ENCODE peak calls at places on chromosomes 6 and 20, in four cellular contexts. H is MM.1S, B is PC-9, Z is IMR-90. X is an unnamed sample.

GRCh38 chr6:72894091-72894490 is 272.2 kb downstream of the KCNQ5 start:
- DNase-seq in B (peak), H (no peak), Z (no peak), X (no peak)

GRCh38 chr6:148021135-148021534 is 321.5 kb upstream of the SASH1 start:
- DNase-seq in H (no peak), B (no peak), Z (no peak), X (no peak)

GRCh38 chr6:7904654-7905319 is 5.8 kb downstream of the TXNDC5 start:
- DNase-seq in Z (no peak), B (no peak), H (peak), X (no peak)

GRCh38 chr6:84635081-84635745 is 129.2 kb downstream of the TBX18 start:
- DNase-seq in B (peak), Z (peak), H (no peak), X (peak)

GRCh38 chr20:40510622-40511021 is 178.4 kb downstream of the MAFB start:
- DNase-seq in B (no peak), H (no peak), Z (no peak), X (no peak)

GRCh38 chr6:6841571-6841970 is 253.1 kb downstream of the LY86 start:
- DNase-seq in B (no peak), H (no peak), Z (no peak), X (no peak)

GRCh38 chr20:44683263-44684046 is 31.7 kb upstream of the CCN5 start:
- DNase-seq in B (peak), H (peak), Z (peak), X (no peak)

GRCh38 chr6:1952726-1953360 is 292.6 kb downstream of the GMDS start:
- DNase-seq in B (peak), H (no peak), Z (peak), X (peak)

GRCh38 chr6:246349-246748 is 45.9 kb upstream of the DUSP22 start:
- DNase-seq in Z (no peak), B (no peak), H (no peak), X (no peak)

GRCh38 chr6:81933089-81933488 is 180.6 kb upstream of the TENT5A start:
- DNase-seq in H (no peak), Z (no peak), B (no peak), X (no peak)

GRCh38 chr20:50567860-50568548 is 57.8 kb downstream of the PTPN1 start:
- DNase-seq in Z (no peak), H (no peak), B (no peak), X (no peak)

GRCh38 chr6:44043036-44043478 is 84.2 kb downstream of the MRPL14 start:
- DNase-seq in B (peak), Z (peak), H (no peak), X (no peak)

GRCh38 chr6:87661503-87661902 is 40.5 kb downstream of the AKIRIN2 start:
- DNase-seq in B (no peak), H (no peak), Z (peak), X (no peak)

GRCh38 chr6:4678506-4679300 is 97.5 kb upstream of the CDYL start:
- DNase-seq in Z (no peak), B (no peak), H (no peak), X (no peak)

GRCh38 chr6:54048782-54049181 is 62.5 kb upstream of the MLIP start:
- DNase-seq in B (no peak), H (no peak), Z (no peak), X (no peak)

GRCh38 chr6:125924169-125924568 is 32.4 kb upstream of the HINT3 start:
- DNase-seq in Z (no peak), H (no peak), B (peak), X (no peak)

GRCh38 chr6:43913388-43914271 is 143.6 kb downstream of the VEGFA start:
- DNase-seq in B (no peak), Z (peak), H (no peak), X (peak)

GRCh38 chr6:33872761-33873160 is 69.0 kb upstream of the MLN start:
- DNase-seq in B (no peak), Z (no peak), H (no peak), X (no peak)

GRCh38 chr6:157731221-157731620 is 91.8 kb upstream of the SNX9 start:
- DNase-seq in H (no peak), B (no peak), Z (no peak), X (no peak)

GRCh38 chr6:132456700-132457143 is 55.4 kb upstream of the MOXD1 start:
- DNase-seq in Z (no peak), H (peak), B (no peak), X (no peak)

GRCh38 chr20:58623579-58624473 is 27.3 kb upstream of the STX16 start:
- DNase-seq in Z (peak), B (peak), H (no peak), X (peak)

GRCh38 chr20:62902926-62903615 is 23.2 kb downstream of the DIDO1 start:
- DNase-seq in Z (peak), H (no peak), B (no peak), X (peak)

GRCh38 chr6:47105469-47106188 is 63.5 kb upstream of the ADGRF1 start:
- DNase-seq in Z (no peak), B (no peak), H (no peak), X (no peak)

GRCh38 chr6:44010411-44011349 is 116.6 kb downstream of the MRPL14 start:
- DNase-seq in H (no peak), B (peak), Z (peak), X (peak)

GRCh38 chr6:109788687-109789086 is 97.6 kb downstream of the FIG4 start:
- DNase-seq in Z (no peak), B (no peak), H (no peak), X (no peak)

GRCh38 chr6:137832110-137832509 is 34.9 kb upstream of the TNFAIP3 start:
- DNase-seq in Z (peak), H (no peak), B (peak), X (peak)

GRCh38 chr6:119204744-119205143 is 126.3 kb upstream of the FAM184A start:
- DNase-seq in H (no peak), B (no peak), Z (no peak), X (no peak)

GRCh38 chr6:163354779-163355431 is 59.6 kb upstream of the QKI start:
- DNase-seq in B (no peak), Z (peak), H (no peak), X (peak)

GRCh38 chr6:42318485-42318884 is 100.8 kb upstream of the MRPS10 start:
- DNase-seq in Z (no peak), H (no peak), B (no peak), X (no peak)

GRCh38 chr6:47669684-47670515 is 28.5 kb upstream of the ADGRF4 start:
- DNase-seq in H (no peak), B (no peak), Z (no peak), X (peak)

GRCh38 chr6:138555294-138555988 is 56.1 kb upstream of the NHSL1 start:
- DNase-seq in B (peak), H (no peak), Z (no peak), X (peak)

GRCh38 chr6:137823826-137824501 is 43.1 kb upstream of the TNFAIP3 start:
- DNase-seq in H (no peak), Z (peak), B (no peak), X (peak)

GRCh38 chr6:134145786-134146185 is 93.4 kb upstream of the SLC2A12 start:
- DNase-seq in Z (peak), H (no peak), B (no peak), X (peak)

GRCh38 chr6:69894578-69895347 is 28.4 kb downstream of the COL19A1 start:
- DNase-seq in Z (peak), H (peak), B (no peak), X (peak)

GRCh38 chr6:135995160-135995898 is 143.8 kb downstream of the PDE7B start:
- DNase-seq in B (no peak), Z (peak), H (no peak), X (peak)

GRCh38 chr6:38364775-38365174 is 275.0 kb downstream of the BTBD9 start:
- DNase-seq in H (no peak), Z (peak), B (no peak), X (no peak)

GRCh38 chr6:69796081-69796626 is 656 bp downstream of the LMBRD1 start:
- DNase-seq in B (peak), H (peak), Z (peak), X (peak)

GRCh38 chr20:32457476-32457986 is 99.4 kb downstream of the ASXL1 start:
- DNase-seq in B (no peak), H (peak), Z (peak), X (no peak)

GRCh38 chr20:32455901-32456701 is 98.0 kb downstream of the ASXL1 start:
- DNase-seq in H (no peak), B (no peak), Z (no peak), X (no peak)

GRCh38 chr20:32458061-32458836 is 100.1 kb downstream of the ASXL1 start:
- DNase-seq in H (no peak), B (no peak), Z (no peak), X (no peak)

GRCh38 chr20:32455171-32455900 is 97.2 kb downstream of the ASXL1 start:
- DNase-seq in H (no peak), Z (no peak), B (no peak), X (no peak)

GRCh38 chr20:32456869-32457421 is 98.8 kb downstream of the ASXL1 start:
- DNase-seq in B (no peak), H (peak), Z (peak), X (no peak)
- H3K27ac ChIP-seq in B (no peak), H (no peak), Z (peak), X (no peak)

GRCh38 chr6:150237626-150238025 is 94.8 kb downstream of the PPP1R14C start:
- DNase-seq in B (no peak), H (no peak), Z (no peak), X (no peak)

GRCh38 chr6:150238857-150239407 is 96.1 kb downstream of the PPP1R14C start:
- DNase-seq in B (no peak), H (no peak), Z (no peak), X (no peak)

GRCh38 chr6:150236114-150236513 is 93.3 kb downstream of the PPP1R14C start:
- DNase-seq in Z (no peak), H (no peak), B (no peak), X (no peak)

GRCh38 chr6:150236544-150236943 is 93.7 kb downstream of the PPP1R14C start:
- DNase-seq in Z (no peak), H (no peak), B (no peak), X (no peak)

DNA sequence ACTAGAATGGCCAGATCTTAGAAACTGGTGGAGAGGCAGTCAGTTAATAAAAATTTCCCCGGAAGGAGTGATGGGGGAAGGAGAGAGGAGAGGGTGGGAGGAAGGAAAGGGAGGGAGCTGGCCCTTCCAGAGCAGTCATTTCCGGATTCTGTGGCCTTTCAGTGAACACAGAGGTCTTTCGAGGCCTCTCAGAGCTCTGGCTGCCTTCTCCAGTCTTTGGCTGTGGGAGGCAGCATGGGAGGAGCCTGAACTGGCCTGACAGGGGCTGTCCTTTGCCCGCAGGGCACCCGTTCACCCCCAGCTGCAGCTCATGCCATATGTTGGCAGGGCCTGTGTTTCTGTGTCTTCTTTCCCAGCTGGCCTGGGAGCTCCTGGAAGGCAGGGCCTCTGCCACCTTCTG is 95.5 kb downstream of the PPP1R14C start:
- DNase-seq in Z (peak), B (no peak), H (no peak), X (no peak)
- H3K27ac ChIP-seq in Z (no peak), B (no peak), H (no peak), X (no peak)

GRCh38 chr6:167647333-167647732 is 179.4 kb upstream of the AFDN start:
- DNase-seq in Z (no peak), H (no peak), B (no peak), X (no peak)
- H3K27ac ChIP-seq in Z (no peak), H (no peak), B (no peak), X (no peak)

GRCh38 chr6:36676142-36677058 is 2.1 kb upstream of the CDKN1A start:
- DNase-seq in Z (peak), H (no peak), B (no peak), X (no peak)

GRCh38 chr6:36677753-36678487 is 594 bp upstream of the CDKN1A start:
- DNase-seq in H (no peak), Z (no peak), B (no peak), X (no peak)

GRCh38 chr6:36677059-36677749 is 1.3 kb upstream of the CDKN1A start:
- DNase-seq in Z (no peak), B (no peak), H (no peak), X (no peak)

GRCh38 chr6:36679043-36679821 is 718 bp downstream of the CDKN1A start:
- DNase-seq in H (no peak), Z (peak), B (peak), X (no peak)

GRCh38 chr6:36678488-36679042 is at the start of gene CDKN1A:
- DNase-seq in Z (peak), B (peak), H (peak), X (peak)
- H3K27ac ChIP-seq in Z (peak), B (peak), H (peak), X (peak)

GRCh38 chr6:111810321-111811235 is 62.7 kb downstream of the FYN start:
- DNase-seq in B (no peak), H (no peak), Z (no peak), X (no peak)
- H3K27ac ChIP-seq in B (no peak), H (no peak), Z (no peak), X (no peak)

GRCh38 chr6:139569561-139569960 is 195.1 kb upstream of the CITED2 start:
- DNase-seq in B (peak), H (no peak), Z (peak), X (peak)
- H3K27ac ChIP-seq in B (peak), H (no peak), Z (no peak), X (peak)

X was measured in brain microvascular endothelial cell.